ENCODE peak calls at places on chromosomes 2 and 18, in nine cellular contexts. One of them, this sample, is unnamed. For H3K36me3 and H3K27me3, the result is how much of the 10 kb centered on the place peaks cover.

GRCh38 chr2:72992734-72993102 is 75.4 kb downstream of the EMX1 start:
- DNase-seq in IMR-90: no peak
- DNase-seq in neural progenitor cell: no peak
- DNase-seq in cardiac muscle cell: no peak
- DNase-seq in CD8-positive, alpha-beta T cell: no peak
- DNase-seq in brain microvascular endothelial cell: no peak
- DNase-seq in lung: no peak
- DNase-seq in GM23248: no peak
- DNase-seq in neuronal stem cell: no peak
- DNase-seq in this sample: no peak

GRCh38 chr18:22170421-22171262 is 1.3 kb downstream of the GATA6 start:
- DNase-seq in IMR-90: peak
- DNase-seq in lung: peak
- DNase-seq in CD8-positive, alpha-beta T cell: no peak
- DNase-seq in cardiac muscle cell: peak
- DNase-seq in GM23248: peak
- DNase-seq in neural progenitor cell: peak
- DNase-seq in brain microvascular endothelial cell: peak
- DNase-seq in neuronal stem cell: no peak
- DNase-seq in this sample: no peak

GRCh38 chr2:46815121-46815802 is 100.3 kb downstream of the MCFD2 start:
- DNase-seq in IMR-90: no peak
- DNase-seq in neuronal stem cell: no peak
- DNase-seq in cardiac muscle cell: no peak
- DNase-seq in CD8-positive, alpha-beta T cell: no peak
- DNase-seq in lung: no peak
- DNase-seq in neural progenitor cell: no peak
- DNase-seq in GM23248: no peak
- DNase-seq in brain microvascular endothelial cell: no peak
- DNase-seq in this sample: no peak

GRCh38 chr2:50551868-50552267 is 480.1 kb downstream of the NRXN1 start:
- DNase-seq in lung: no peak
- DNase-seq in brain microvascular endothelial cell: no peak
- DNase-seq in cardiac muscle cell: peak
- DNase-seq in GM23248: no peak
- DNase-seq in neuronal stem cell: no peak
- DNase-seq in IMR-90: no peak
- DNase-seq in neural progenitor cell: no peak
- DNase-seq in CD8-positive, alpha-beta T cell: no peak
- DNase-seq in this sample: no peak

GRCh38 chr2:134087371-134087921 is 166.4 kb upstream of the MGAT5 start:
- DNase-seq in neural progenitor cell: no peak
- DNase-seq in IMR-90: no peak
- DNase-seq in cardiac muscle cell: no peak
- DNase-seq in lung: no peak
- DNase-seq in neuronal stem cell: no peak
- DNase-seq in GM23248: no peak
- DNase-seq in brain microvascular endothelial cell: no peak
- DNase-seq in CD8-positive, alpha-beta T cell: no peak
- DNase-seq in this sample: no peak

GRCh38 chr2:96534701-96535181 is 1.8 kb upstream of the ARID5A start:
- DNase-seq in brain microvascular endothelial cell: no peak
- DNase-seq in IMR-90: no peak
- DNase-seq in neural progenitor cell: no peak
- DNase-seq in cardiac muscle cell: no peak
- DNase-seq in neuronal stem cell: no peak
- DNase-seq in CD8-positive, alpha-beta T cell: no peak
- DNase-seq in GM23248: no peak
- DNase-seq in lung: no peak
- DNase-seq in this sample: no peak

GRCh38 chr2:10039658-10040410 is 3.5 kb upstream of the KLF11 start:
- DNase-seq in GM23248: peak
- DNase-seq in lung: no peak
- DNase-seq in neuronal stem cell: no peak
- DNase-seq in cardiac muscle cell: no peak
- DNase-seq in neural progenitor cell: no peak
- DNase-seq in IMR-90: no peak
- DNase-seq in brain microvascular endothelial cell: no peak
- DNase-seq in CD8-positive, alpha-beta T cell: no peak
- DNase-seq in this sample: no peak

GRCh38 chr2:190217616-190218015 is 102.0 kb downstream of the HIBCH start:
- DNase-seq in GM23248: no peak
- DNase-seq in brain microvascular endothelial cell: no peak
- DNase-seq in neural progenitor cell: peak
- DNase-seq in neuronal stem cell: peak
- DNase-seq in lung: no peak
- DNase-seq in IMR-90: no peak
- DNase-seq in cardiac muscle cell: no peak
- DNase-seq in CD8-positive, alpha-beta T cell: no peak
- DNase-seq in this sample: no peak

GRCh38 chr2:16149349-16150243 is 209.2 kb downstream of the MYCN start:
- DNase-seq in brain microvascular endothelial cell: no peak
- DNase-seq in neuronal stem cell: no peak
- DNase-seq in neural progenitor cell: no peak
- DNase-seq in CD8-positive, alpha-beta T cell: no peak
- DNase-seq in lung: peak
- DNase-seq in cardiac muscle cell: no peak
- DNase-seq in GM23248: no peak
- DNase-seq in IMR-90: no peak
- DNase-seq in this sample: no peak

GRCh38 chr2:37232131-37232933 is 874 bp downstream of the NDUFAF7 start:
- DNase-seq in CD8-positive, alpha-beta T cell: no peak
- DNase-seq in brain microvascular endothelial cell: no peak
- DNase-seq in neural progenitor cell: peak
- DNase-seq in IMR-90: peak
- DNase-seq in GM23248: peak
- DNase-seq in neuronal stem cell: no peak
- DNase-seq in cardiac muscle cell: no peak
- DNase-seq in lung: no peak
- DNase-seq in this sample: no peak

GRCh38 chr2:12928197-12928596 is 211.5 kb downstream of the TRIB2 start:
- DNase-seq in IMR-90: peak
- DNase-seq in lung: no peak
- DNase-seq in GM23248: peak
- DNase-seq in neural progenitor cell: no peak
- DNase-seq in CD8-positive, alpha-beta T cell: no peak
- DNase-seq in cardiac muscle cell: no peak
- DNase-seq in neuronal stem cell: no peak
- DNase-seq in brain microvascular endothelial cell: peak
- DNase-seq in this sample: no peak

GRCh38 chr2:239621611-239622010 is 220.8 kb upstream of the HDAC4 start:
- DNase-seq in IMR-90: no peak
- DNase-seq in cardiac muscle cell: no peak
- DNase-seq in brain microvascular endothelial cell: no peak
- DNase-seq in neural progenitor cell: no peak
- DNase-seq in CD8-positive, alpha-beta T cell: no peak
- DNase-seq in lung: no peak
- DNase-seq in GM23248: no peak
- DNase-seq in neuronal stem cell: no peak
- DNase-seq in this sample: no peak

GRCh38 chr2:184689633-184690032 is 91.3 kb downstream of the ZNF804A start:
- DNase-seq in IMR-90: peak
- DNase-seq in GM23248: no peak
- DNase-seq in CD8-positive, alpha-beta T cell: no peak
- DNase-seq in cardiac muscle cell: no peak
- DNase-seq in lung: no peak
- DNase-seq in neuronal stem cell: no peak
- DNase-seq in neural progenitor cell: no peak
- DNase-seq in brain microvascular endothelial cell: no peak
- DNase-seq in this sample: no peak

GRCh38 chr2:156400704-156401678 is 35.2 kb upstream of the GPD2 start:
- DNase-seq in cardiac muscle cell: peak
- DNase-seq in IMR-90: peak
- DNase-seq in brain microvascular endothelial cell: peak
- DNase-seq in neuronal stem cell: peak
- DNase-seq in neural progenitor cell: peak
- DNase-seq in CD8-positive, alpha-beta T cell: peak
- DNase-seq in lung: peak
- DNase-seq in GM23248: peak
- DNase-seq in this sample: peak

GRCh38 chr2:11187733-11188132 is 32.5 kb downstream of the SLC66A3 start:
- DNase-seq in IMR-90: no peak
- DNase-seq in GM23248: no peak
- DNase-seq in CD8-positive, alpha-beta T cell: no peak
- DNase-seq in neuronal stem cell: no peak
- DNase-seq in neural progenitor cell: no peak
- DNase-seq in lung: no peak
- DNase-seq in brain microvascular endothelial cell: no peak
- DNase-seq in cardiac muscle cell: no peak
- DNase-seq in this sample: no peak
- H3K36me3 ChIP-seq in IMR-90: under half
- H3K36me3 ChIP-seq in GM23248: under half
- H3K36me3 ChIP-seq in CD8-positive, alpha-beta T cell: under half
- H3K36me3 ChIP-seq in neuronal stem cell: half or more
- H3K36me3 ChIP-seq in neural progenitor cell: under half
- H3K36me3 ChIP-seq in lung: under half
- H3K36me3 ChIP-seq in brain microvascular endothelial cell: under half
- H3K36me3 ChIP-seq in cardiac muscle cell: under half
- H3K36me3 ChIP-seq in this sample: under half

DNA sequence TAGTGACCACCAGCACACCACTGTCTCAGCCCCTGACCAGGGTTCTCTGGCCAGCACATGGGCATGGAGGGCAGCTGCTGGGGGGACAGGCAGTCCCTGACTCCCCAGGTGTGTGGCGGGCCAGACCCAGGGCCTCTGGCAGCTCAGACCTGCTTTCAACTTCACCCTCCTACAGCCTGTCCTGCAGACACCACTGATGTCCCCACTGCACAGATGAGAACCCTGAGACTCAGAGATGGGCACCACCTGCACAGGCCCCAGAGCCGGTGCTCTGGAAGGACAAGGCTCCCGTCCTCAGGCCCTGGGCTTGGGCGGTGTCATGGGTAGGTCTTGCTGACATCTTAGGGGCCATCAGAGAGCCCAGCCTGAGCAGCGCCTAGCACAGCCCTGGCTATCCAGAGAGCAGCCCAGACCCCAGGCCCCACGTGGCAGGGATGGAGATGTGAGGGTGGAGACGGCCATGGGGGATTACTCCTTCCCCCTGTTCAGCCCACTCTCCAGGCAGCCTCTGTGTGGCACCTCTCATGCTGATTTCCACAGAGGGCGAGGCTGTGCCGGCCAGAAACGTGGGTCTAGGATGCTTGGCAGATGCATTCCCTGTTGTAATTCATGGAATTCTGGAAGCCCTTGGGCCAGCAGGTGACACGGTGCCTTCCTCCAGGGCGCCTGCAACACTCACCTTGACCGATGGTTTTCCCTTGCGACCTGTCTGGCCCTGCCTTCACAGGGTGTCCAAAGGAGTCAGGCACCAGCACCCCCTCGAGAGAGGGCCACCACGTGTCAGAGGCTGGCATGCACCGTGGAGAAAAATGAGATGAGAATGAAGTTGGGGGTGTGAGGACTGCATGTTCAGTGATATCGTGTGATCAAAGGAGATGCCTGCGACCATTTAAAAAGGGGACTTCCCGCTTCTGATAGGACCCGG is 61.2 kb upstream of the GLI2 start:
- DNase-seq in GM23248: no peak
- DNase-seq in neuronal stem cell: no peak
- DNase-seq in neural progenitor cell: no peak
- DNase-seq in lung: no peak
- DNase-seq in CD8-positive, alpha-beta T cell: no peak
- DNase-seq in IMR-90: no peak
- DNase-seq in cardiac muscle cell: no peak
- DNase-seq in brain microvascular endothelial cell: no peak
- DNase-seq in this sample: no peak
- H3K27me3 ChIP-seq in GM23248: under half
- H3K27me3 ChIP-seq in neuronal stem cell: half or more
- H3K27me3 ChIP-seq in neural progenitor cell: half or more
- H3K27me3 ChIP-seq in lung: under half
- H3K27me3 ChIP-seq in CD8-positive, alpha-beta T cell: under half
- H3K27me3 ChIP-seq in IMR-90: under half
- H3K27me3 ChIP-seq in cardiac muscle cell: half or more
- H3K27me3 ChIP-seq in brain microvascular endothelial cell: under half
- H3K27me3 ChIP-seq in this sample: under half

GRCh38 chr2:130154773-130155765 is 10.2 kb upstream of the CCDC74B start:
- DNase-seq in neuronal stem cell: no peak
- DNase-seq in GM23248: no peak
- DNase-seq in cardiac muscle cell: no peak
- DNase-seq in neural progenitor cell: no peak
- DNase-seq in lung: no peak
- DNase-seq in brain microvascular endothelial cell: no peak
- DNase-seq in CD8-positive, alpha-beta T cell: no peak
- DNase-seq in IMR-90: no peak
- DNase-seq in this sample: no peak

GRCh38 chr2:130162968-130163367 is 18.1 kb upstream of the CCDC74B start:
- DNase-seq in GM23248: no peak
- DNase-seq in CD8-positive, alpha-beta T cell: no peak
- DNase-seq in brain microvascular endothelial cell: no peak
- DNase-seq in neural progenitor cell: no peak
- DNase-seq in IMR-90: no peak
- DNase-seq in neuronal stem cell: no peak
- DNase-seq in lung: no peak
- DNase-seq in cardiac muscle cell: no peak
- DNase-seq in this sample: no peak

GRCh38 chr2:130152816-130153595 is 8.1 kb upstream of the CCDC74B start:
- DNase-seq in cardiac muscle cell: no peak
- DNase-seq in neuronal stem cell: no peak
- DNase-seq in brain microvascular endothelial cell: no peak
- DNase-seq in CD8-positive, alpha-beta T cell: no peak
- DNase-seq in lung: no peak
- DNase-seq in neural progenitor cell: no peak
- DNase-seq in GM23248: no peak
- DNase-seq in IMR-90: no peak
- DNase-seq in this sample: no peak

GRCh38 chr2:130156624-130157004 is 11.7 kb upstream of the CCDC74B start:
- DNase-seq in CD8-positive, alpha-beta T cell: no peak
- DNase-seq in brain microvascular endothelial cell: no peak
- DNase-seq in neural progenitor cell: no peak
- DNase-seq in lung: no peak
- DNase-seq in neuronal stem cell: no peak
- DNase-seq in GM23248: no peak
- DNase-seq in cardiac muscle cell: no peak
- DNase-seq in IMR-90: no peak
- DNase-seq in this sample: no peak

DNA sequence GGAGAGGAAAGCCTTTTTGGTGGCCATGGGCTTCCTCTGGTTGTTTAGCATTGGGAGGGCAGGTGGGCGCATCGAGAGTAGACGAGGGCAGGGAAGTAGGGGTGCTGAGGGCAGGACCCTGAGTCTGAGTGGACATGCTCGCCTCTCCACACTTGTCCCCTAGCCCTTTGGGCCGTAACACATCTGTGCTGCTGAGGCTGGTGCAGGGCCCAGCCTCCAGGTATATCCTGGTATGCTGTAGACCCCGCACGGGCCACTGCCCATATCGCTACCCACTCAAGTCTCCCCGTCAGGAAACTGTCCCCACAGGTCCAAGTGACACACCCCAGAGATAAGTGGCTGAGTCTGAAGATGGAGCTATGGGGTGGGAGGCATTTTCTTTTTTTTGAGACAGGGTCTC is 13.7 kb upstream of the CCDC74B start:
- DNase-seq in neural progenitor cell: no peak
- DNase-seq in brain microvascular endothelial cell: no peak
- DNase-seq in CD8-positive, alpha-beta T cell: no peak
- DNase-seq in GM23248: no peak
- DNase-seq in IMR-90: no peak
- DNase-seq in lung: no peak
- DNase-seq in neuronal stem cell: no peak
- DNase-seq in cardiac muscle cell: no peak
- DNase-seq in this sample: no peak
- H3K36me3 ChIP-seq in neural progenitor cell: under half
- H3K36me3 ChIP-seq in brain microvascular endothelial cell: under half
- H3K36me3 ChIP-seq in CD8-positive, alpha-beta T cell: under half
- H3K36me3 ChIP-seq in GM23248: under half
- H3K36me3 ChIP-seq in IMR-90: under half
- H3K36me3 ChIP-seq in lung: under half
- H3K36me3 ChIP-seq in neuronal stem cell: half or more
- H3K36me3 ChIP-seq in cardiac muscle cell: under half
- H3K36me3 ChIP-seq in this sample: under half

GRCh38 chr2:68857855-68858456 is 13.2 kb downstream of the BMP10 start:
- DNase-seq in lung: no peak
- DNase-seq in GM23248: no peak
- DNase-seq in IMR-90: peak
- DNase-seq in cardiac muscle cell: no peak
- DNase-seq in CD8-positive, alpha-beta T cell: no peak
- DNase-seq in neural progenitor cell: no peak
- DNase-seq in brain microvascular endothelial cell: no peak
- DNase-seq in neuronal stem cell: no peak
- DNase-seq in this sample: no peak
- H3K27me3 ChIP-seq in lung: under half
- H3K27me3 ChIP-seq in GM23248: under half
- H3K27me3 ChIP-seq in IMR-90: under half
- H3K27me3 ChIP-seq in cardiac muscle cell: under half
- H3K27me3 ChIP-seq in CD8-positive, alpha-beta T cell: under half
- H3K27me3 ChIP-seq in neural progenitor cell: under half
- H3K27me3 ChIP-seq in brain microvascular endothelial cell: under half
- H3K27me3 ChIP-seq in neuronal stem cell: under half
- H3K27me3 ChIP-seq in this sample: under half

This sample was measured in iPS DF 6.9.